ENCODE peak calls at places on chromosomes 16 and 17, in four cellular contexts. One of them, this sample, is unnamed.
A peak's percentile ranks its signal among the peaks of the same experiment; 100 is the strongest.

GRCh38 chr17:32648450-32648849 is 161.7 kb downstream of the CDK5R1 start:
- DNase-seq in HepG2: no peak
- DNase-seq in K562: no peak
- DNase-seq in GM12878: no peak
- DNase-seq in this sample: no peak

GRCh38 chr17:358491-359133 is 6.0 kb upstream of the RPH3AL start:
- DNase-seq in HepG2: no peak
- DNase-seq in GM12878: no peak
- DNase-seq in K562: no peak
- DNase-seq in this sample: no peak

GRCh38 chr17:1937461-1937860 is 87.7 kb downstream of the RTN4RL1 start:
- DNase-seq in GM12878: no peak
- DNase-seq in HepG2: no peak
- DNase-seq in K562: no peak
- DNase-seq in this sample: no peak

GRCh38 chr17:67990909-67991308 is 5.4 kb downstream of the C17orf58 start:
- DNase-seq in K562: no peak
- DNase-seq in GM12878: no peak
- DNase-seq in HepG2: no peak
- DNase-seq in this sample: no peak

GRCh38 chr16:68486671-68487495 is 38.6 kb upstream of the SMPD3 start:
- DNase-seq in GM12878: no peak
- DNase-seq in HepG2: no peak
- DNase-seq in K562: no peak
- DNase-seq in this sample: no peak

GRCh38 chr17:43917348-43918025 is 10.2 kb upstream of the MPP2 start:
- DNase-seq in HepG2: no peak
- DNase-seq in K562: peak; percentile 65
- DNase-seq in GM12878: no peak
- DNase-seq in this sample: no peak

GRCh38 chr17:16322636-16323035 is 30.6 kb downstream of the CENPV start:
- DNase-seq in HepG2: no peak
- DNase-seq in K562: no peak
- DNase-seq in GM12878: no peak
- DNase-seq in this sample: no peak

GRCh38 chr17:2705888-2706795 is 5.4 kb downstream of the CLUH start:
- DNase-seq in GM12878: no peak
- DNase-seq in K562: no peak
- DNase-seq in HepG2: no peak
- DNase-seq in this sample: no peak

GRCh38 chr16:81201267-81201666 is 37.2 kb upstream of the BCO1 start:
- DNase-seq in GM12878: no peak
- DNase-seq in K562: no peak
- DNase-seq in HepG2: no peak
- DNase-seq in this sample: no peak

GRCh38 chr16:85654251-85655115 is 34.3 kb downstream of the GINS2 start:
- DNase-seq in GM12878: no peak
- DNase-seq in K562: no peak
- DNase-seq in HepG2: no peak
- DNase-seq in this sample: no peak

GRCh38 chr17:44216674-44217073 is 2.8 kb downstream of the UBTF start:
- DNase-seq in K562: no peak
- DNase-seq in HepG2: no peak
- DNase-seq in GM12878: no peak
- DNase-seq in this sample: no peak

GRCh38 chr17:42288078-42288984 is at the start of gene STAT5A:
- DNase-seq in K562: peak; percentile 75
- DNase-seq in HepG2: peak; percentile 40
- DNase-seq in GM12878: no peak
- DNase-seq in this sample: peak; percentile 84

GRCh38 chr17:9350083-9350482 is 225.5 kb downstream of the STX8 start:
- DNase-seq in HepG2: peak; percentile 18
- DNase-seq in K562: no peak
- DNase-seq in GM12878: no peak
- DNase-seq in this sample: no peak

GRCh38 chr17:49434821-49435581 is 20.3 kb upstream of the PHB1 start:
- DNase-seq in HepG2: peak; percentile 74
- DNase-seq in GM12878: no peak
- DNase-seq in K562: peak; percentile 82
- DNase-seq in this sample: peak; percentile 38

GRCh38 chr17:4487820-4488716 is 10.6 kb upstream of the SPNS2 start:
- DNase-seq in K562: no peak
- DNase-seq in GM12878: no peak
- DNase-seq in HepG2: no peak
- DNase-seq in this sample: no peak

GRCh38 chr16:1333149-1333812 is at the start of gene BAIAP3:
- DNase-seq in K562: peak; percentile 74
- DNase-seq in GM12878: no peak
- DNase-seq in HepG2: no peak
- DNase-seq in this sample: peak; percentile 80

GRCh38 chr16:2388875-2389433 is 40.3 kb upstream of the CCNF start:
- DNase-seq in HepG2: peak; percentile 68
- DNase-seq in K562: no peak
- DNase-seq in GM12878: no peak
- DNase-seq in this sample: no peak

GRCh38 chr16:85441189-85441889 is 171.8 kb upstream of the GSE1 start:
- DNase-seq in K562: peak; percentile 89
- DNase-seq in GM12878: no peak
- DNase-seq in HepG2: peak; percentile 71
- DNase-seq in this sample: no peak

GRCh38 chr16:10667239-10667638 is 27.5 kb downstream of the TEKT5 start:
- DNase-seq in HepG2: no peak
- DNase-seq in K562: no peak
- DNase-seq in GM12878: no peak
- DNase-seq in this sample: no peak
- TF ChIP-seq ATF2 in HepG2: no peak
- TF ChIP-seq ATF2 in K562: no peak
- TF ChIP-seq ATF2 in GM12878: no peak
- TF ChIP-seq ATF2 in this sample: no peak

GRCh38 chr16:9428355-9429005 is 337.0 kb downstream of the HAPSTR1 start:
- DNase-seq in K562: no peak
- DNase-seq in HepG2: no peak
- DNase-seq in GM12878: no peak
- DNase-seq in this sample: no peak
- TF ChIP-seq HDAC2 in K562: no peak
- TF ChIP-seq HDAC2 in HepG2: no peak
- TF ChIP-seq HDAC2 in GM12878: no peak
- TF ChIP-seq HDAC2 in this sample: no peak

GRCh38 chr16:31202402-31203385 is at the start of gene PYCARD:
- DNase-seq in GM12878: no peak
- DNase-seq in HepG2: no peak
- DNase-seq in K562: peak; percentile 41
- DNase-seq in this sample: peak; percentile 79
- TF ChIP-seq ZNF274 in GM12878: no peak
- TF ChIP-seq ZNF274 in HepG2: peak; percentile 47
- TF ChIP-seq ZNF274 in K562: no peak
- TF ChIP-seq ZNF274 in this sample: no peak

DNA sequence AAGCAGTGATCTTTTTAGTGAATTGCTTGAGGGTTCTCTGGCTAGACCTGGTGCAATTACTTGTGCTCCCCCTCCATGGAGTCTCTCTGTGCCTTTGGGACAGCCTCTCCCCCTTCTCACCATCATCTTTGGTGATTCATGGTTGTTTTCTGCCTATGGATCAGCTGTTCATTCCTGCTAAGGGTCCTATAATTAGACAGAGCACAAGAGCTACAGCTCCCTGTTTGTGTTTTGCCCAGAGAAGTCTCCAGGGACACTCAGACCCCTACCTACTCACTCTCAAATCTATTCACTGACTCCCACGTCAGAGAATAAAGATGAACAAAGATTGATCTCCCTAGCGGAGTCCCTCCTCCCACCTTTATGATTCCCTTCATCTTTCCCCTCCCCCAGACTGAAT is 21.1 kb downstream of the ANKFN1 start:
- DNase-seq in GM12878: no peak
- DNase-seq in HepG2: no peak
- DNase-seq in K562: no peak
- DNase-seq in this sample: no peak
- TF ChIP-seq ATF2 in GM12878: no peak
- TF ChIP-seq ATF2 in HepG2: no peak
- TF ChIP-seq ATF2 in K562: no peak
- TF ChIP-seq ATF2 in this sample: no peak

GRCh38 chr16:5615868-5616642 is 518.5 kb upstream of the EEF2KMT start:
- DNase-seq in K562: peak; percentile 87
- DNase-seq in HepG2: peak; percentile 35
- DNase-seq in GM12878: no peak
- DNase-seq in this sample: peak; percentile 62

GRCh38 chr16:5622234-5622884 is 524.8 kb upstream of the EEF2KMT start:
- DNase-seq in HepG2: no peak
- DNase-seq in K562: no peak
- DNase-seq in GM12878: no peak
- DNase-seq in this sample: no peak

GRCh38 chr16:5616841-5617240 is 519.2 kb upstream of the EEF2KMT start:
- DNase-seq in GM12878: no peak
- DNase-seq in HepG2: no peak
- DNase-seq in K562: no peak
- DNase-seq in this sample: no peak

GRCh38 chr16:5619314-5619713 is 521.7 kb upstream of the EEF2KMT start:
- DNase-seq in GM12878: no peak
- DNase-seq in K562: no peak
- DNase-seq in HepG2: no peak
- DNase-seq in this sample: no peak

GRCh38 chr16:5621826-5622225 is 524.2 kb upstream of the EEF2KMT start:
- DNase-seq in K562: no peak
- DNase-seq in GM12878: no peak
- DNase-seq in HepG2: no peak
- DNase-seq in this sample: no peak
- TF ChIP-seq HDAC2 in K562: no peak
- TF ChIP-seq HDAC2 in GM12878: no peak
- TF ChIP-seq HDAC2 in HepG2: no peak
- TF ChIP-seq HDAC2 in this sample: no peak